ENCODE peak calls at places on chromosomes 7 and 10, in ten cellular contexts. E is stimulated activated CD8-positive, alpha-beta memory T cell treated with anti-CD3 and anti-CD28 coated beads, Interleukin-2, amount 100 ng/mL, for 48 hours; T is HepG2; Z is CD8-positive, alpha-beta memory T cell; M is iPS-NIHi11; I is activated T-cell treated with anti-CD3 and anti-CD28 coated beads, Interleukin-2, amount 50 U/mL, for 72 hours; U is adrenal gland; A is fibroblast of mammary gland; F is HEK293T; L is activated naive CD4-positive, alpha-beta T cell. Q is an unnamed sample.

GRCh38 chr7:4056552-4057288 is 625.4 kb upstream of the FOXK1 start:
- DNase-seq in E (no peak), T (no peak), Z (no peak), M (no peak), I (no peak), U (no peak), A (no peak), F (no peak), L (no peak), Q (no peak)

GRCh38 chr7:132652507-132652906 is 76.2 kb upstream of the PLXNA4 start:
- DNase-seq in E (no peak), T (no peak), Z (no peak), M (no peak), I (no peak), U (no peak), A (no peak), F (no peak), L (no peak), Q (no peak)

GRCh38 chr10:78109210-78109609 is 75.5 kb downstream of the RPS24 start:
- DNase-seq in E (no peak), T (no peak), Z (no peak), M (peak; percentile 66), I (no peak), U (no peak), A (no peak), F (no peak), L (no peak), Q (no peak)

GRCh38 chr10:3757638-3758490 is 27.1 kb downstream of the KLF6 start:
- DNase-seq in E (peak; percentile 50), T (no peak), Z (peak; percentile 83), M (no peak), I (peak; percentile 85), U (no peak), A (no peak), F (no peak), L (no peak), Q (peak; percentile 67)

GRCh38 chr10:94402204-94403033 is at the start of gene TBC1D12:
- DNase-seq in E (peak; percentile 36), T (peak; percentile 93), Z (no peak), M (peak; percentile 94), I (peak; percentile 58), U (peak; percentile 97), A (peak; percentile 97), F (peak; percentile 95), L (no peak), Q (peak; percentile 43)

GRCh38 chr7:373818-374705 is 84.1 kb downstream of the FOXL3 start:
- DNase-seq in E (no peak), T (no peak), Z (peak; percentile 26), M (no peak), I (no peak), U (peak; percentile 2), A (no peak), F (no peak), L (no peak), Q (no peak)

GRCh38 chr10:46282460-46283216 is 4.2 kb upstream of the ANTXRL start:
- DNase-seq in E (peak; percentile 50), T (peak; percentile 33), Z (peak; percentile 77), M (peak; percentile 77), I (peak; percentile 78), U (peak; percentile 88), A (peak; percentile 40), F (peak; percentile 62), L (no peak), Q (peak; percentile 72)

GRCh38 chr10:29668628-29669027 is 33.9 kb upstream of the SVIL start:
- DNase-seq in E (no peak), T (no peak), Z (no peak), M (no peak), I (no peak), U (no peak), A (peak; percentile 12), F (no peak), L (no peak), Q (no peak)

GRCh38 chr7:29370531-29371314 is 176.1 kb downstream of the CHN2 start:
- DNase-seq in E (no peak), T (peak; percentile 12), Z (no peak), M (no peak), I (no peak), U (peak; percentile 59), A (peak; percentile 49), F (peak; percentile 50), L (no peak), Q (no peak)

GRCh38 chr10:70666960-70667798 is 5.1 kb upstream of the ADAMTS14 start:
- DNase-seq in E (no peak), T (no peak), Z (no peak), M (no peak), I (no peak), U (no peak), A (no peak), F (no peak), L (no peak), Q (no peak)

GRCh38 chr7:100642534-100642907 is 1.2 kb upstream of the TFR2 start:
- DNase-seq in E (peak; percentile 43), T (peak; percentile 38), Z (no peak), M (peak; percentile 91), I (peak; percentile 19), U (no peak), A (no peak), F (no peak), L (no peak), Q (no peak)

GRCh38 chr7:28782362-28782761 is 175.8 kb downstream of the TRIL start:
- DNase-seq in E (no peak), T (no peak), Z (no peak), M (no peak), I (no peak), U (no peak), A (no peak), F (no peak), L (no peak), Q (no peak)

GRCh38 chr10:122264931-122265330 is 6.2 kb upstream of the BTBD16 start:
- DNase-seq in E (no peak), T (no peak), Z (no peak), M (no peak), I (no peak), U (no peak), A (no peak), F (no peak), L (no peak), Q (no peak)

GRCh38 chr10:76428541-76429330 is 997.3 kb downstream of the LRMDA start:
- DNase-seq in E (no peak), T (no peak), Z (no peak), M (no peak), I (no peak), U (no peak), A (peak; percentile 86), F (no peak), L (no peak), Q (no peak)

GRCh38 chr7:98559958-98560357 is 57.1 kb upstream of the NPTX2 start:
- DNase-seq in E (no peak), T (no peak), Z (no peak), M (peak; percentile 58), I (no peak), U (no peak), A (no peak), F (no peak), L (no peak), Q (no peak)

GRCh38 chr7:45679516-45679915 is 105.3 kb downstream of the ADCY1 start:
- DNase-seq in E (no peak), T (no peak), Z (no peak), M (peak; percentile 25), I (no peak), U (no peak), A (no peak), F (no peak), L (no peak), Q (no peak)

GRCh38 chr7:42236266-42237161 is 495 bp downstream of the GLI3 start:
- DNase-seq in E (no peak), T (no peak), Z (no peak), M (peak; percentile 38), I (peak; percentile 13), U (peak; percentile 65), A (peak; percentile 77), F (peak; percentile 42), L (no peak), Q (no peak)

GRCh38 chr7:111168182-111168581 is 77.3 kb downstream of the LRRN3 start:
- DNase-seq in E (no peak), T (no peak), Z (no peak), M (no peak), I (no peak), U (no peak), A (peak; percentile 84), F (no peak), L (no peak), Q (no peak)

GRCh38 chr7:31938650-31939049 is 131.6 kb downstream of the PDE1C start:
- DNase-seq in E (no peak), T (no peak), Z (no peak), M (no peak), I (no peak), U (no peak), A (peak; percentile 38), F (peak; percentile 8), L (no peak), Q (no peak)

GRCh38 chr7:131555565-131556054 is 818 bp downstream of the PODXL start:
- DNase-seq in E (no peak), T (no peak), Z (no peak), M (no peak), I (peak; percentile 18), U (no peak), A (no peak), F (no peak), L (no peak), Q (no peak)

GRCh38 chr7:87767827-87768226 is 108.3 kb downstream of the SLC25A40 start:
- DNase-seq in E (no peak), T (no peak), Z (no peak), M (no peak), I (no peak), U (no peak), A (no peak), F (no peak), L (no peak), Q (no peak)

GRCh38 chr7:127655720-127656119 is 3.7 kb downstream of the SND1 start:
- DNase-seq in E (no peak), T (no peak), Z (no peak), M (no peak), I (no peak), U (no peak), A (no peak), F (no peak), L (no peak), Q (no peak)

GRCh38 chr10:103757531-103758293 is 97.7 kb downstream of the SH3PXD2A start:
- DNase-seq in E (peak; percentile 66), T (no peak), Z (peak; percentile 61), M (peak; percentile 68), I (peak; percentile 78), U (peak; percentile 54), A (peak; percentile 89), F (no peak), L (no peak), Q (peak; percentile 84)

GRCh38 chr7:155763721-155764431 is 48.4 kb downstream of the SHH start:
- DNase-seq in E (peak; percentile 34), T (no peak), Z (peak; percentile 65), M (no peak), I (peak; percentile 68), U (no peak), A (peak; percentile 45), F (no peak), L (no peak), Q (peak; percentile 71)

GRCh38 chr10:12559578-12560178 is 210.3 kb downstream of the CAMK1D start:
- DNase-seq in E (no peak), T (no peak), Z (no peak), M (no peak), I (no peak), U (no peak), A (no peak), F (no peak), L (no peak), Q (no peak)

GRCh38 chr10:48251525-48252353 is 22.8 kb downstream of the FRMPD2 start:
- DNase-seq in E (no peak), T (no peak), Z (no peak), M (no peak), I (no peak), U (no peak), A (no peak), F (no peak), L (no peak), Q (peak; percentile 2)

GRCh38 chr7:95955748-95956147 is 183.4 kb downstream of the DYNC1I1 start:
- DNase-seq in E (no peak), T (no peak), Z (no peak), M (no peak), I (no peak), U (no peak), A (no peak), F (no peak), L (no peak), Q (no peak)

GRCh38 chr10:33509231-33509871 is 174.9 kb upstream of the NRP1 start:
- DNase-seq in E (peak; percentile 1), T (peak; percentile 92), Z (no peak), M (no peak), I (peak; percentile 38), U (peak; percentile 49), A (peak; percentile 84), F (peak; percentile 13), L (no peak), Q (peak; percentile 26)

Q was measured in T-helper 2 cell treated with Interferon-gamma antibody and Interleukin-4, amounts not matched to agents 5 μg/mL and 100 μg/mL, for 36 hours.